ENCODE peak calls at places on chromosomes 7 and 10, in six cellular contexts. L, E, R, G, N and M are unnamed samples.

GRCh38 chr7:151311294-151311864 is 30.2 kb upstream of the NUB1 start:
- DNase-seq in L (no peak), E (peak; percentile 56), R (no peak), G (peak; percentile 45), N (no peak), M (no peak)

GRCh38 chr10:36636285-36636839 is 489.0 kb upstream of the ANKRD30A start:
- DNase-seq in L (no peak), E (no peak), R (no peak), G (no peak), N (no peak), M (no peak)

GRCh38 chr10:100008708-100009282 is 952 bp downstream of the DNMBP start:
- DNase-seq in L (no peak), E (no peak), R (no peak), G (no peak), N (no peak), M (no peak)

GRCh38 chr10:99906470-99906869 is 103.3 kb downstream of the DNMBP start:
- DNase-seq in L (peak; percentile 26), E (no peak), R (no peak), G (no peak), N (no peak), M (no peak)

GRCh38 chr10:24255907-24256306 is 47.0 kb downstream of the KIAA1217 start:
- DNase-seq in L (peak; percentile 50), E (no peak), R (no peak), G (no peak), N (no peak), M (no peak)

GRCh38 chr7:20697351-20697750 is 81.9 kb downstream of the ABCB5 start:
- DNase-seq in L (no peak), E (no peak), R (no peak), G (no peak), N (no peak), M (no peak)

GRCh38 chr7:155339474-155339873 is 41.8 kb downstream of the INSIG1 start:
- DNase-seq in L (no peak), E (no peak), R (no peak), G (no peak), N (no peak), M (no peak)

GRCh38 chr10:13095094-13095493 is 4.9 kb upstream of the OPTN start:
- DNase-seq in L (no peak), E (no peak), R (no peak), G (no peak), N (no peak), M (no peak)

GRCh38 chr10:69089638-69090599 is 2.0 kb downstream of the SRGN start:
- DNase-seq in L (peak; percentile 37), E (no peak), R (peak; percentile 50), G (no peak), N (no peak), M (no peak)

GRCh38 chr10:323651-324293 is 188.5 kb downstream of the ZMYND11 start:
- DNase-seq in L (peak; percentile 86), E (no peak), R (peak; percentile 21), G (no peak), N (no peak), M (no peak)

GRCh38 chr7:32042900-32043299 is 27.3 kb downstream of the PDE1C start:
- DNase-seq in L (no peak), E (no peak), R (no peak), G (no peak), N (no peak), M (no peak)

GRCh38 chr10:78196964-78197363 is 163.3 kb downstream of the RPS24 start:
- DNase-seq in L (no peak), E (no peak), R (no peak), G (no peak), N (no peak), M (no peak)

GRCh38 chr10:94006591-94007550 is 13.1 kb downstream of the PLCE1 start:
- DNase-seq in L (no peak), E (no peak), R (no peak), G (no peak), N (no peak), M (peak; percentile 33)

GRCh38 chr7:77254429-77254828 is 54.8 kb upstream of the FGL2 start:
- DNase-seq in L (no peak), E (no peak), R (no peak), G (no peak), N (no peak), M (no peak)

GRCh38 chr10:79118286-79119202 is 49.8 kb downstream of the ZMIZ1 start:
- DNase-seq in L (no peak), E (no peak), R (no peak), G (no peak), N (no peak), M (no peak)

GRCh38 chr7:25496394-25497103 is 268.3 kb upstream of the NPVF start:
- DNase-seq in L (no peak), E (no peak), R (no peak), G (no peak), N (no peak), M (no peak)